ENCODE peak calls at places on chromosomes 1 and 21, in four cellular contexts. W is GM23338, F is PC-3, R is GM23248. S is an unnamed sample.

GRCh38 chr21:35048706-35049617 is at the start of gene RUNX1:
- DNase-seq in W (no peak), F (peak; percentile 89), R (peak; percentile 70), S (peak; percentile 85)

GRCh38 chr1:39378377-39378776 is 113.1 kb upstream of the BMP8A start:
- DNase-seq in W (peak; percentile 77), F (peak; percentile 74), R (no peak), S (peak; percentile 34)

GRCh38 chr21:17708541-17709265 is 96.0 kb upstream of the BTG3 start:
- DNase-seq in W (no peak), F (no peak), R (no peak), S (no peak)

GRCh38 chr1:77513839-77514763 is 168.4 kb downstream of the ZZZ3 start:
- DNase-seq in W (peak; percentile 87), F (no peak), R (peak; percentile 91), S (no peak)

GRCh38 chr21:35198004-35198403 is 148.9 kb upstream of the RUNX1 start:
- DNase-seq in W (no peak), F (peak; percentile 99), R (peak; percentile 96), S (peak; percentile 97)

GRCh38 chr1:233326319-233326994 is 1.1 kb upstream of the MAP3K21 start:
- DNase-seq in W (no peak), F (no peak), R (no peak), S (no peak)

GRCh38 chr21:45579383-45580180 is 37.3 kb upstream of the SLC19A1 start:
- DNase-seq in W (no peak), F (no peak), R (no peak), S (no peak)

GRCh38 chr1:117657031-117657430 is 51.2 kb downstream of the TENT5C start:
- DNase-seq in W (no peak), F (peak; percentile 82), R (peak; percentile 82), S (peak; percentile 57)

GRCh38 chr1:14345925-14346550 is 252.4 kb upstream of the KAZN start:
- DNase-seq in W (no peak), F (peak; percentile 77), R (peak; percentile 67), S (no peak)

GRCh38 chr1:60223370-60223652 is 149.7 kb upstream of the C1orf87 start:
- DNase-seq in W (no peak), F (no peak), R (no peak), S (no peak)

GRCh38 chr1:10899490-10900264 is 103.2 kb upstream of the CASZ1 start:
- DNase-seq in W (no peak), F (peak; percentile 77), R (no peak), S (no peak)

GRCh38 chr1:207001492-207002245 is 30.9 kb downstream of the C1orf116 start:
- DNase-seq in W (no peak), F (peak; percentile 69), R (no peak), S (peak; percentile 95)

GRCh38 chr21:44420416-44421205 is 34.7 kb upstream of the LRRC3 start:
- DNase-seq in W (no peak), F (no peak), R (no peak), S (no peak)

GRCh38 chr1:64212023-64212422 is 8.6 kb downstream of the UBE2U start:
- DNase-seq in W (no peak), F (peak; percentile 11), R (peak; percentile 87), S (no peak)

GRCh38 chr1:26701266-26701994 is 5.6 kb downstream of the ARID1A start:
- DNase-seq in W (no peak), F (peak; percentile 60), R (no peak), S (no peak)

GRCh38 chr1:197526736-197527371 is 248.4 kb downstream of the DENND1B start:
- DNase-seq in W (peak; percentile 65), F (peak; percentile 43), R (peak; percentile 66), S (peak; percentile 34)

GRCh38 chr1:201517631-201518030 is 10.7 kb upstream of the CSRP1 start:
- DNase-seq in W (no peak), F (peak; percentile 80), R (no peak), S (peak; percentile 79)

GRCh38 chr1:109626682-109627408 is 7.2 kb downstream of the AMPD2 start:
- DNase-seq in W (no peak), F (no peak), R (no peak), S (no peak)

GRCh38 chr1:160373696-160374095 is 6.8 kb downstream of the NHLH1 start:
- DNase-seq in W (no peak), F (no peak), R (peak; percentile 42), S (peak; percentile 18)

GRCh38 chr1:23217421-23218115 is at the start of gene HTR1D:
- DNase-seq in W (peak; percentile 88), F (no peak), R (peak; percentile 31), S (peak; percentile 59)

GRCh38 chr1:223180803-223181321 is 37.8 kb upstream of the TLR5 start:
- DNase-seq in W (no peak), F (no peak), R (peak; percentile 72), S (peak; percentile 94)

GRCh38 chr21:43921979-43922945 is 57.2 kb downstream of the AGPAT3 start:
- DNase-seq in W (no peak), F (no peak), R (no peak), S (no peak)

GRCh38 chr1:18868801-18869424 is 9.5 kb upstream of the TAS1R2 start:
- DNase-seq in W (no peak), F (no peak), R (no peak), S (no peak)

GRCh38 chr1:237258871-237259270 is 216.9 kb downstream of the RYR2 start:
- DNase-seq in W (no peak), F (no peak), R (no peak), S (no peak)

GRCh38 chr1:18535391-18536210 is 54.9 kb downstream of the KLHDC7A start:
- DNase-seq in W (no peak), F (peak; percentile 53), R (no peak), S (peak; percentile 39)

GRCh38 chr1:61588736-61589381 is 136.1 kb downstream of the TM2D1 start:
- DNase-seq in W (peak; percentile 91), F (peak; percentile 88), R (peak; percentile 59), S (peak; percentile 53)

GRCh38 chr21:38956791-38957571 is 151.3 kb downstream of the ETS2 start:
- DNase-seq in W (no peak), F (no peak), R (peak; percentile 49), S (no peak)

GRCh38 chr21:38134084-38134873 is 122.5 kb upstream of the KCNJ15 start:
- DNase-seq in W (no peak), F (no peak), R (peak; percentile 17), S (no peak)

GRCh38 chr1:92877792-92878191 is 46.0 kb downstream of the RPL5 start:
- DNase-seq in W (no peak), F (no peak), R (peak; percentile 42), S (no peak)

GRCh38 chr1:1080122-1080753 is 6.1 kb upstream of the RNF223 start:
- DNase-seq in W (peak; percentile 81), F (peak; percentile 78), R (peak; percentile 71), S (peak; percentile 85)

GRCh38 chr1:202172015-202172355 is 11.6 kb upstream of the PTPN7 start:
- DNase-seq in W (no peak), F (no peak), R (no peak), S (no peak)

GRCh38 chr1:81834921-81835698 is 34.4 kb downstream of the ADGRL2 start:
- DNase-seq in W (no peak), F (no peak), R (peak; percentile 60), S (no peak)

GRCh38 chr21:16965424-16965823 is 547.4 kb upstream of the CXADR start:
- DNase-seq in W (no peak), F (no peak), R (no peak), S (no peak)

GRCh38 chr1:62321438-62321837 is 2.2 kb upstream of the KANK4 start:
- DNase-seq in W (no peak), F (peak; percentile 93), R (peak; percentile 97), S (peak; percentile 80)

GRCh38 chr1:212433577-212434462 is 1.1 kb downstream of the NENF start:
- DNase-seq in W (peak; percentile 33), F (no peak), R (peak; percentile 38), S (no peak)

GRCh38 chr1:168320805-168321577 is 40.3 kb downstream of the TBX19 start:
- DNase-seq in W (no peak), F (peak; percentile 92), R (peak; percentile 96), S (peak; percentile 51)

GRCh38 chr1:228698017-228698329 is 37.3 kb upstream of the RHOU start:
- DNase-seq in W (no peak), F (no peak), R (no peak), S (no peak)

GRCh38 chr1:228695015-228695955 is 40.0 kb upstream of the RHOU start:
- DNase-seq in W (no peak), F (peak; percentile 16), R (no peak), S (no peak)

GRCh38 chr1:228691926-228692325 is 43.4 kb upstream of the RHOU start:
- DNase-seq in W (peak; percentile 71), F (peak; percentile 86), R (peak; percentile 50), S (peak; percentile 11)

GRCh38 chr1:228702433-228702832 is 32.8 kb upstream of the RHOU start:
- DNase-seq in W (no peak), F (no peak), R (no peak), S (no peak)

GRCh38 chr1:228697209-228698016 is 37.9 kb upstream of the RHOU start:
- DNase-seq in W (peak; percentile 17), F (peak; percentile 31), R (peak; percentile 74), S (no peak)
- TF ChIP-seq EZH2 in W (no peak), F (no peak), R (no peak), S (no peak)

DNA sequence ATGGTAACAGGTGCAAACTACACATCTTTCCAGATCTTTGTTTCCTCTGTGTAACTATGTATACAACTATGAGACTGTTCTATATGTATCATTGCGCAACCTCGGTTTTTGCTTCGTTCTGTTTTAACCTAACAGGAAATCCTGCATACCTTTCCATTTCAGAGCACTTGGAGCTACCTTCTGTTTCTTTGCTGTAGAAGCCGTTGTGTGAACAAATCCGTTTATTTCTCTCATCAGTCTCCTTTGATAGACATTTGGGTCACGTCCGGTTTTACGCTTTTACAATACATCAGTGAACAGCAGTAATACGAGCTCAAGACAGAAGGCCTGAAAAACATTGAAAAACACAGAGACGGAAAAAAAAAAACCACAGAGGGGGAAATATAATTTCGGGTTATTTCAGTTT is 10.5 kb downstream of the ATP5IF1 start:
- DNase-seq in W (peak; percentile 52), F (peak; percentile 90), R (peak; percentile 63), S (peak; percentile 40)
- H3F3A ChIP-seq in W (no peaks in the 10 kb centered on the region), F (peaks cover 4% of the 10 kb centered on the region), R (peaks cover 39% of the 10 kb centered on the region), S (peaks cover 41% of the 10 kb centered on the region)

GRCh38 chr1:41456847-41457540 is 27.5 kb downstream of the EDN2 start:
- DNase-seq in W (no peak), F (no peak), R (peak; percentile 69), S (no peak)
- TF ChIP-seq EZH2 in W (no peak), F (no peak), R (no peak), S (no peak)

GRCh38 chr1:226672217-226672838 is 66.8 kb downstream of the ITPKB start:
- DNase-seq in W (no peak), F (no peak), R (no peak), S (peak; percentile 49)
- H3F3A ChIP-seq in W (no peaks in the 10 kb centered on the region), F (peaks cover 7% of the 10 kb centered on the region), R (peaks cover 17% of the 10 kb centered on the region), S (peaks cover 13% of the 10 kb centered on the region)

S was measured in PC-9.